ENCODE peak calls at places on chromosomes 13 and 19, in eight cellular contexts. Z, C, Q, R, J, X, B and G are unnamed samples.

GRCh38 chr13:73096173-73097117 is 37.6 kb downstream of the KLF5 start:
- DNase-seq in B (no peak), Z (no peak), Q (no peak), J (no peak), R (no peak), X (no peak), C (no peak), G (no peak)

GRCh38 chr19:57135797-57136196 is 9.2 kb downstream of the ZIM3 start:
- DNase-seq in Z (no peak), C (no peak), J (no peak), R (no peak), Q (no peak), B (no peak), X (no peak), G (no peak)

GRCh38 chr19:8451885-8452284 is 7.1 kb downstream of the HNRNPM start:
- DNase-seq in R (no peak), B (peak), J (no peak), Z (peak), Q (no peak), C (no peak), X (no peak), G (no peak)

GRCh38 chr13:49560270-49561063 is 24.9 kb downstream of the RCBTB1 start:
- DNase-seq in J (no peak), B (peak), Z (peak), R (no peak), C (no peak), Q (no peak), X (no peak), G (no peak)

GRCh38 chr19:48735031-48735615 is 5.3 kb downstream of the RASIP1 start:
- DNase-seq in Z (peak), C (no peak), Q (no peak), B (peak), J (no peak), R (no peak), X (no peak), G (no peak)

GRCh38 chr19:23098988-23099387 is 17.8 kb upstream of the ZNF730 start:
- DNase-seq in B (no peak), Z (no peak), Q (no peak), X (no peak), C (no peak), J (no peak), R (no peak), G (no peak)

GRCh38 chr13:29578300-29579048 is 17.0 kb downstream of the SLC7A1 start:
- DNase-seq in R (no peak), C (no peak), Z (no peak), B (no peak), Q (no peak), J (no peak), X (no peak), G (no peak)

GRCh38 chr19:5775668-5776309 is 8.8 kb downstream of the PRR22 start:
- DNase-seq in C (no peak), R (peak), B (no peak), Q (no peak), Z (peak), X (no peak), J (no peak), G (peak)

DNA sequence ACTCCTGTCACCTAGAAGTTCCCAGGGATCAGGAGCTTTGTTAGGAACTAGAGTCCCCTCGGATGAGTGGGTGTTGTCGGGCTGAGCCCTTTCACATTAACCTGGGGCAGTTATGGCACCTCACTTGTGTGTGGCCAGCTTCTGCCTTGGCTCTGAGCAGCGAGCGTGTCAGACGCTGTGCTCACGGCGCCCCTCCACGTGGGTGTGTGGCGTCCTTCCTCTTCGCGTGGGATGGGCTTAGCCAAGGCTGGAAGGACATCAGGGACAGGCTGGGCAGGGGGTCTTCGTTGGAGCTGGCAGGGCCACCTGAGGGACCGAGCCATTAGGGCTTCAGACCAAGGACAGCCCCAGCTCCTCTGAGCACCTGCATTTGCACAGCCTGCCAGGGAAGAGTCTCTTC is 23.4 kb downstream of the DOT1L start:
- DNase-seq in Q (no peak), R (no peak), J (no peak), Z (no peak), X (no peak), C (no peak), B (no peak), G (no peak)
- H3K4me3 ChIP-seq in Q (no peak), R (no peak), J (no peak), Z (no peak), X (no peak), C (no peak), B (no peak), G (no peak)

GRCh38 chr13:109355875-109356428 is 430.4 kb downstream of the IRS2 start:
- DNase-seq in J (no peak), X (no peak), Q (no peak), C (no peak), R (no peak), B (no peak), Z (no peak), G (no peak)
- H3K4me3 ChIP-seq in J (no peak), X (no peak), Q (no peak), C (no peak), R (no peak), B (no peak), Z (no peak), G (no peak)

DNA sequence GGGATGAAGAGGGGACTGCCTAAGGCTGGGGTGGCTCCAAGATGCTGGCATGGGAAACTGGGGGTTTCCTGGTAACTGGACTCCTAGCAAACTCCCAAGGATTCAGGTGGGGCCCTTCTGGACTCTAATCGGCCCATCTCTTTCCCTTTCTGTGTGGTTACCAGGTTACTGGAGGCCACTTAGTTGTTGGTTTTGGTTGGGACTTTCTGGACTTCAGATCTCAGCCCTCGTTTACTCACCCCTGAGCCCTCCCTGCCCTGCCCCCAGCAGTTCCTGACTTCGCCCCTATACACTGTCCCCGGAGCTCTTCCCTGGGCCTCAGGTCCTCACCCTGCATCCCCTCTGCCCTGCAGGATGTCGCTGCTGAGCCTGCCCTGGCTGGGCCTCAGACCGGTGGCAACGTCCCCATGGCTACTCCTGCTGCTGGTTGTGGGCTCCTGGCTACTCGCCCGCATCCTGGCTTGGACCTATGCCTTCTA is 328 bp downstream of the CYP4F12 start:
- DNase-seq in X (no peak), J (no peak), Z (no peak), C (no peak), B (no peak), R (no peak), Q (no peak), G (no peak)
- H3K4me3 ChIP-seq in X (no peak), J (peak), Z (no peak), C (no peak), B (no peak), R (no peak), Q (peak), G (no peak)

DNA sequence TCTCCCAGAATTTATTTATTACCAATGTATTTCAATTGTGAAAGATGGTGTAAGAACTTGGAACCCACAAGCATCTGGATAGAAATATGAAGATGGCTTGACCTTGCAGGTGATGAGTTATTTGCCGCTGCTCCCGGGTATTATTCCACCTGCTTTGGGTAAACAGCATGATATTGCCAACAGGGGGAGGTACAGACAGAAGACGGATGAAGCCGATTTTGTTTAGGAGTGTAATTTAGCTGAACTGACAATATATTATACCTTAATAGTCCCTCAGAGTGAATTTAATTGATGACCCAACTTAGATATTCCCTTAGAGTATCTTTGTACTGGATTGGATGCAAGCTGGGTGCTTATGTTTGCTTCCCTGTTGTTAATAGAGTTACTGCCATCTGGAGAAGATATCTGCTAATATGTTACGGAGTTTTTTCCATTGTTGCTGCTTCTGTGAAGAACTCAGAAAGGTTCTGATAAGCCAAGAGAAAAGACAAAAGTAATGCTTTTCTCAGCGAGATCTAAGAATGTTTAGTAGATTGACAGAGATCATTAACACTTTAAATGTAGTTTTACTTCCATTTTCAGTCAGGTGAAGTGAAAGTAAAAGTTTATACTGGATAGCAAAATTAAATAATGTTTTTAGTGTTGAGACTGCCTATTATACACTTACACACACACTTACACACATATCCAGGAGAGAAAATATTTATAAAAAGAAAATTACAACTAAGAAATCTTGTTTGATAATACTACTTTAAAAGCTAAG is 2220.8 kb upstream of the PCDH20 start:
- DNase-seq in B (peak), Z (peak), X (no peak), R (no peak), J (no peak), C (no peak), Q (no peak), G (no peak)
- H3K4me3 ChIP-seq in B (peak), Z (no peak), X (peak), R (peak), J (no peak), C (peak), Q (peak), G (peak)

GRCh38 chr19:38735257-38735686 is 9.0 kb downstream of the CAPN12 start:
- DNase-seq in J (no peak), Z (no peak), B (no peak), C (peak), R (no peak), Q (peak), X (peak), G (no peak)
- H3K4me3 ChIP-seq in J (peak), Z (no peak), B (no peak), C (peak), R (no peak), Q (no peak), X (peak), G (peak)